ENCODE peak calls at places on chromosomes 6 and 20, in five cellular contexts. K is AG04450, M is AG04449, C is foreskin fibroblast, I is fibroblast of mammary gland. Y is an unnamed sample.

GRCh38 chr6:109772961-109773431 is 81.9 kb downstream of the FIG4 start:
- DNase-seq in C (no peak), I (peak; percentile 57), M (peak; percentile 67), K (no peak), Y (no peak)

GRCh38 chr6:108651781-108652227 is 91.1 kb downstream of the FOXO3 start:
- DNase-seq in I (peak; percentile 91), M (peak; percentile 74), C (peak; percentile 76), K (peak; percentile 67), Y (peak; percentile 88)

GRCh38 chr6:154057098-154057497 is 18.1 kb downstream of the OPRM1 start:
- DNase-seq in K (no peak), M (no peak), C (no peak), I (no peak), Y (no peak)

GRCh38 chr6:28161410-28162079 is 19.9 kb downstream of the ZKSCAN8 start:
- DNase-seq in I (peak; percentile 56), C (peak; percentile 65), K (peak; percentile 53), M (no peak), Y (no peak)

GRCh38 chr6:14211596-14211961 is 94.0 kb downstream of the CD83 start:
- DNase-seq in K (no peak), I (peak; percentile 42), C (no peak), M (no peak), Y (no peak)

GRCh38 chr20:34824026-34824860 is 1.2 kb downstream of the NCOA6 start:
- DNase-seq in C (peak; percentile 37), I (peak; percentile 44), K (no peak), M (no peak), Y (no peak)

GRCh38 chr6:4210619-4211419 is 75.4 kb upstream of the ECI2 start:
- DNase-seq in M (no peak), I (peak; percentile 67), C (peak; percentile 41), K (peak; percentile 42), Y (peak; percentile 16)

GRCh38 chr20:46438156-46438750 is 31.8 kb upstream of the ELMO2 start:
- DNase-seq in I (peak; percentile 48), C (peak; percentile 36), K (no peak), M (no peak), Y (no peak)

GRCh38 chr6:18457065-18457817 is 70.1 kb downstream of the RNF144B start:
- DNase-seq in C (no peak), K (no peak), M (no peak), I (no peak), Y (no peak)

GRCh38 chr6:39496951-39497350 is 174.4 kb upstream of the KCNK16 start:
- DNase-seq in M (no peak), K (no peak), I (peak; percentile 12), C (peak; percentile 46), Y (no peak)

GRCh38 chr6:94464018-94464510 is 1044.7 kb upstream of the EPHA7 start:
- DNase-seq in C (no peak), M (no peak), K (no peak), I (no peak), Y (no peak)

GRCh38 chr6:147712841-147713240 is 204.4 kb downstream of the SAMD5 start:
- DNase-seq in M (no peak), K (no peak), I (no peak), C (no peak), Y (no peak)

GRCh38 chr6:16236648-16237199 is 1.7 kb upstream of the GMPR start:
- DNase-seq in K (peak; percentile 21), C (peak; percentile 68), I (peak; percentile 59), M (no peak), Y (no peak)

GRCh38 chr6:71887006-71887743 is 825 bp downstream of the RIMS1 start:
- DNase-seq in K (no peak), I (no peak), C (no peak), M (no peak), Y (no peak)

GRCh38 chr6:152250127-152250526 is 387.0 kb downstream of the SYNE1 start:
- DNase-seq in K (no peak), C (no peak), M (no peak), I (no peak), Y (no peak)

GRCh38 chr6:152244998-152245630 is 392.0 kb downstream of the SYNE1 start:
- DNase-seq in C (peak; percentile 44), I (peak; percentile 48), M (no peak), K (no peak), Y (no peak)

GRCh38 chr6:152248987-152249386 is 388.2 kb downstream of the SYNE1 start:
- DNase-seq in M (no peak), C (no peak), I (no peak), K (no peak), Y (no peak)

GRCh38 chr6:152240983-152241766 is 396.0 kb downstream of the SYNE1 start:
- DNase-seq in M (no peak), C (no peak), K (no peak), I (no peak), Y (no peak)

GRCh38 chr6:152246554-152247337 is 390.4 kb downstream of the SYNE1 start:
- DNase-seq in I (peak; percentile 29), K (no peak), M (no peak), C (no peak), Y (no peak)
- TF ChIP-seq CTCF in I (no peak), K (no peak), M (no peak), C (no peak), Y (no peak)

GRCh38 chr20:37545516-37545915 is 17.8 kb upstream of the BLCAP start:
- DNase-seq in I (no peak), C (no peak), K (no peak), M (no peak), Y (no peak)

GRCh38 chr20:37541326-37541725 is 13.7 kb upstream of the BLCAP start:
- DNase-seq in C (no peak), M (no peak), K (no peak), I (no peak), Y (no peak)

GRCh38 chr20:37542281-37542680 is 14.6 kb upstream of the BLCAP start:
- DNase-seq in K (no peak), I (no peak), M (no peak), C (peak; percentile 38), Y (no peak)

GRCh38 chr20:37544386-37544785 is 16.7 kb upstream of the BLCAP start:
- DNase-seq in C (no peak), I (no peak), K (no peak), M (no peak), Y (no peak)

DNA sequence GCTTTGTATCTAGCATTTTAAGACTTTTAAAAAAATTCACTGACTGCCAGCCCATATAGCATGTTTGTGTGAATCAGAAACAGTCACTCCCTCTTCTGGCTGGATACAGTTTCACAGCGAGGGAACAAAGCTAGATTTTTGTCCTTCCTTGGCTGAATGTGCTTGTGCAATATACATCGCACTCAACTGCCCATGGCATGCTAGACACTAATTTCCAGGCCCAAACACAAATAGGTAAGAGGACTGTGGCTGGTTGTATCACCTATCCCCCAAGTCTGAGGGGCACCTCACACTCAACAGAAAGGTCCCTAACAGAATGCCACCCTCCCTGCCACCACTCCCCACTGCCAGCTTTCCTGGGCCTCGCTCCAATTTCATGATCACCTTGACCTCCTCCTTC is 16.2 kb upstream of the BLCAP start:
- DNase-seq in I (peak; percentile 45), M (no peak), K (no peak), C (peak; percentile 57), Y (no peak)
- TF ChIP-seq CTCF in I (peak; percentile 55), M (peak; percentile 53), K (peak; percentile 61), C (peak; percentile 64), Y (peak; percentile 52)

GRCh38 chr6:141990840-141991239 is 141.9 kb upstream of the GJE1 start:
- DNase-seq in I (no peak), K (no peak), C (no peak), M (no peak), Y (no peak)
- TF ChIP-seq CTCF in I (no peak), K (no peak), C (no peak), M (no peak), Y (no peak)

DNA sequence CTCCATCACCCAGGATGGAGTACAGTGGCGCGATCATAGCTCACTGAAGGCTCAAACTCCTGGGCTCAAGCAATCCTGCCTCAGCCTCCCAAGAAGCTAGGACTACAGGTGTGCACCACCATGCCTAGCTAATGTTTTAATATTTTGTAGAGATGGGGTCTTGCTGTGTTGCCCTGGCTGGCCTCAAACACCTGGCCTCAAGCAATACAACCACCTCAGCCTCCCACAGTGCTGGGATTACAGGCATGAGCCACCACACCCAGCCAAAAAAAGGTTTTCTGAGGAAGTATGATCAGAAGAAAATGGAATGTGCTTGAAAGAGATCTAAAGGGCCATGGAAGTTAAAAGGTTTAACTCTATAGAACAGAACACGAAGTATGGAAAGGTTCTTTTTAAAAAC is 8.7 kb downstream of the RBBP9 start:
- DNase-seq in I (no peak), M (no peak), C (no peak), K (no peak), Y (no peak)
- TF ChIP-seq CTCF in I (no peak), M (no peak), C (no peak), K (no peak), Y (no peak)

GRCh38 chr6:163394659-163395058 is 19.9 kb upstream of the QKI start:
- DNase-seq in M (no peak), C (no peak), K (no peak), I (no peak), Y (no peak)
- TF ChIP-seq CTCF in M (no peak), C (no peak), K (no peak), I (no peak), Y (no peak)

Y was measured in AG09309.